ENCODE peak calls at places on chromosomes 12 and 14, in five cellular contexts. One of them, this sample, is unnamed.

GRCh38 chr14:68807148-68807600 is 14.3 kb upstream of the ZFP36L1 start:
- DNase-seq in H4: peak
- DNase-seq in stimulated activated CD4-positive, alpha-beta T cell treated with anti-CD3 and anti-CD28 coated beads, TNF-alpha, amount 100 ng/mL, for 24 hours: no peak
- DNase-seq in AG04450: peak
- DNase-seq in omental fat pad: no peak
- DNase-seq in this sample: no peak

GRCh38 chr12:41563044-41563443 is 374.9 kb downstream of the PDZRN4 start:
- DNase-seq in omental fat pad: no peak
- DNase-seq in AG04450: no peak
- DNase-seq in H4: no peak
- DNase-seq in stimulated activated CD4-positive, alpha-beta T cell treated with anti-CD3 and anti-CD28 coated beads, TNF-alpha, amount 100 ng/mL, for 24 hours: no peak
- DNase-seq in this sample: no peak

GRCh38 chr14:71739273-71739990 is 192.8 kb upstream of the RGS6 start:
- DNase-seq in omental fat pad: no peak
- DNase-seq in stimulated activated CD4-positive, alpha-beta T cell treated with anti-CD3 and anti-CD28 coated beads, TNF-alpha, amount 100 ng/mL, for 24 hours: no peak
- DNase-seq in AG04450: no peak
- DNase-seq in H4: peak
- DNase-seq in this sample: no peak

GRCh38 chr14:67837011-67837624 is 17.5 kb downstream of the RAD51B start:
- DNase-seq in omental fat pad: peak
- DNase-seq in stimulated activated CD4-positive, alpha-beta T cell treated with anti-CD3 and anti-CD28 coated beads, TNF-alpha, amount 100 ng/mL, for 24 hours: peak
- DNase-seq in H4: peak
- DNase-seq in AG04450: peak
- DNase-seq in this sample: peak

GRCh38 chr14:26276757-26277156 is 321.1 kb downstream of the NOVA1 start:
- DNase-seq in omental fat pad: no peak
- DNase-seq in AG04450: no peak
- DNase-seq in H4: no peak
- DNase-seq in stimulated activated CD4-positive, alpha-beta T cell treated with anti-CD3 and anti-CD28 coated beads, TNF-alpha, amount 100 ng/mL, for 24 hours: no peak
- DNase-seq in this sample: no peak

GRCh38 chr14:76964695-76965094 is 63.8 kb downstream of the IRF2BPL start:
- DNase-seq in AG04450: no peak
- DNase-seq in stimulated activated CD4-positive, alpha-beta T cell treated with anti-CD3 and anti-CD28 coated beads, TNF-alpha, amount 100 ng/mL, for 24 hours: peak
- DNase-seq in H4: no peak
- DNase-seq in omental fat pad: no peak
- DNase-seq in this sample: no peak

GRCh38 chr12:65822732-65823480 is 1.4 kb upstream of the HMGA2 start:
- DNase-seq in AG04450: no peak
- DNase-seq in omental fat pad: no peak
- DNase-seq in H4: peak
- DNase-seq in stimulated activated CD4-positive, alpha-beta T cell treated with anti-CD3 and anti-CD28 coated beads, TNF-alpha, amount 100 ng/mL, for 24 hours: no peak
- DNase-seq in this sample: no peak

GRCh38 chr14:49992901-49993335 is 100.0 kb downstream of the ARF6 start:
- DNase-seq in omental fat pad: no peak
- DNase-seq in AG04450: no peak
- DNase-seq in H4: no peak
- DNase-seq in stimulated activated CD4-positive, alpha-beta T cell treated with anti-CD3 and anti-CD28 coated beads, TNF-alpha, amount 100 ng/mL, for 24 hours: peak
- DNase-seq in this sample: no peak

GRCh38 chr12:10829994-10830393 is 3.8 kb upstream of the TAS2R10 start:
- DNase-seq in stimulated activated CD4-positive, alpha-beta T cell treated with anti-CD3 and anti-CD28 coated beads, TNF-alpha, amount 100 ng/mL, for 24 hours: no peak
- DNase-seq in H4: no peak
- DNase-seq in omental fat pad: no peak
- DNase-seq in AG04450: no peak
- DNase-seq in this sample: no peak

GRCh38 chr14:52412426-52412825 is 98.3 kb downstream of the PTGER2 start:
- DNase-seq in AG04450: no peak
- DNase-seq in H4: no peak
- DNase-seq in stimulated activated CD4-positive, alpha-beta T cell treated with anti-CD3 and anti-CD28 coated beads, TNF-alpha, amount 100 ng/mL, for 24 hours: no peak
- DNase-seq in omental fat pad: no peak
- DNase-seq in this sample: no peak

GRCh38 chr12:93602897-93603668 is 30.6 kb downstream of the SOCS2 start:
- DNase-seq in stimulated activated CD4-positive, alpha-beta T cell treated with anti-CD3 and anti-CD28 coated beads, TNF-alpha, amount 100 ng/mL, for 24 hours: no peak
- DNase-seq in omental fat pad: no peak
- DNase-seq in AG04450: no peak
- DNase-seq in H4: no peak
- DNase-seq in this sample: no peak

GRCh38 chr12:68223067-68223747 is 2.4 kb downstream of the IL26 start:
- DNase-seq in stimulated activated CD4-positive, alpha-beta T cell treated with anti-CD3 and anti-CD28 coated beads, TNF-alpha, amount 100 ng/mL, for 24 hours: peak
- DNase-seq in omental fat pad: peak
- DNase-seq in H4: peak
- DNase-seq in AG04450: peak
- DNase-seq in this sample: peak

GRCh38 chr12:56723889-56724659 is 1.0 kb downstream of the NACA start:
- DNase-seq in AG04450: peak
- DNase-seq in stimulated activated CD4-positive, alpha-beta T cell treated with anti-CD3 and anti-CD28 coated beads, TNF-alpha, amount 100 ng/mL, for 24 hours: no peak
- DNase-seq in H4: peak
- DNase-seq in omental fat pad: peak
- DNase-seq in this sample: no peak

GRCh38 chr14:52351561-52352491 is 37.7 kb downstream of the PTGER2 start:
- DNase-seq in AG04450: no peak
- DNase-seq in H4: peak
- DNase-seq in stimulated activated CD4-positive, alpha-beta T cell treated with anti-CD3 and anti-CD28 coated beads, TNF-alpha, amount 100 ng/mL, for 24 hours: no peak
- DNase-seq in omental fat pad: no peak
- DNase-seq in this sample: no peak

GRCh38 chr12:115375188-115375991 is 691.4 kb upstream of the TBX3 start:
- DNase-seq in omental fat pad: no peak
- DNase-seq in AG04450: no peak
- DNase-seq in stimulated activated CD4-positive, alpha-beta T cell treated with anti-CD3 and anti-CD28 coated beads, TNF-alpha, amount 100 ng/mL, for 24 hours: no peak
- DNase-seq in H4: peak
- DNase-seq in this sample: no peak

GRCh38 chr12:78981-79380 is 12.4 kb downstream of the IQSEC3 start:
- DNase-seq in omental fat pad: no peak
- DNase-seq in stimulated activated CD4-positive, alpha-beta T cell treated with anti-CD3 and anti-CD28 coated beads, TNF-alpha, amount 100 ng/mL, for 24 hours: no peak
- DNase-seq in H4: no peak
- DNase-seq in AG04450: no peak
- DNase-seq in this sample: no peak

GRCh38 chr14:64628940-64629403 is 75.3 kb upstream of the PLEKHG3 start:
- DNase-seq in stimulated activated CD4-positive, alpha-beta T cell treated with anti-CD3 and anti-CD28 coated beads, TNF-alpha, amount 100 ng/mL, for 24 hours: no peak
- DNase-seq in H4: peak
- DNase-seq in AG04450: peak
- DNase-seq in omental fat pad: no peak
- DNase-seq in this sample: no peak

This sample was measured in T follicular helper cell.